ENCODE peak calls at places on chromosome 5, in nine cellular contexts. N is Peyer's patch; F is RPMI8226; W is AG04450; G is activated T-helper 1 cell treated with anti-CD3 and anti-CD28 coated beads, Interleukin-12 subunit alpha, Interleukin-12 subunit beta, Interleukin-2, Interleukin-4 antibody, amounts not matched to agents 30 ng/mL and 10 ng/mL and 1 ng/mL, durations not matched to agents 14 hours and 24 hours and 36 hours; Q is activated CD4-positive, alpha-beta T cell treated with anti-CD3 and anti-CD28 coated beads for 4 hours; U is posterior vena cava; O is RPMI7951; H is lung. J is an unnamed sample.
A peak's percentile ranks its signal among the peaks of the same experiment; 100 is the strongest.

GRCh38 chr5:77560677-77561263 is 68.7 kb upstream of the WDR41 start:
- DNase-seq in U (no peak), O (peak; percentile 44), Q (no peak), G (no peak), F (peak; percentile 33), W (peak; percentile 1), H (no peak), N (no peak), J (peak; percentile 45)

GRCh38 chr5:159018855-159019254 is 80.9 kb downstream of the EBF1 start:
- DNase-seq in Q (no peak), G (no peak), N (no peak), U (no peak), O (no peak), H (no peak), F (no peak), W (no peak), J (no peak)

GRCh38 chr5:168135897-168136296 is 155.5 kb upstream of the WWC1 start:
- DNase-seq in O (peak; percentile 55), F (no peak), G (no peak), U (no peak), H (no peak), Q (no peak), W (no peak), N (no peak), J (no peak)

GRCh38 chr5:9927106-9927505 is 297.0 kb upstream of the TAS2R1 start:
- DNase-seq in W (no peak), G (no peak), U (no peak), N (no peak), F (no peak), H (no peak), O (no peak), Q (no peak), J (peak; percentile 11)

GRCh38 chr5:139461698-139462097 is 845 bp downstream of the ECSCR start:
- DNase-seq in Q (no peak), H (no peak), F (no peak), W (peak; percentile 34), G (no peak), U (no peak), N (no peak), O (peak; percentile 37), J (peak; percentile 53)

GRCh38 chr5:74903165-74903787 is 37.1 kb upstream of the FAM169A start:
- DNase-seq in U (no peak), G (no peak), F (peak; percentile 61), N (no peak), W (no peak), O (no peak), Q (peak; percentile 9), H (peak; percentile 61), J (no peak)

GRCh38 chr5:135843571-135844337 is 9.3 kb downstream of the SLC25A48 start:
- DNase-seq in F (no peak), N (no peak), W (no peak), Q (no peak), H (no peak), U (peak; percentile 18), O (no peak), G (no peak), J (no peak)

GRCh38 chr5:132479073-132479811 is 11.3 kb downstream of the IRF1 start:
- DNase-seq in H (no peak), O (no peak), U (peak; percentile 12), Q (no peak), N (no peak), G (no peak), F (no peak), W (no peak), J (no peak)

GRCh38 chr5:140547508-140548299 is at the start of gene EIF4EBP3:
- DNase-seq in O (peak; percentile 90), W (peak; percentile 90), N (peak; percentile 89), Q (peak; percentile 84), H (peak; percentile 96), G (peak; percentile 81), U (peak; percentile 99), F (peak; percentile 82), J (peak; percentile 93)

GRCh38 chr5:7422719-7423118 is 26.8 kb downstream of the ADCY2 start:
- DNase-seq in F (no peak), W (no peak), Q (no peak), U (no peak), N (no peak), H (no peak), O (no peak), G (no peak), J (no peak)

GRCh38 chr5:13478831-13479465 is 465.5 kb downstream of the DNAH5 start:
- DNase-seq in W (peak; percentile 0), G (no peak), H (no peak), F (peak; percentile 31), N (no peak), Q (no peak), U (no peak), O (peak; percentile 67), J (peak; percentile 72)